ENCODE peak calls at places on chromosome 2, in nine cellular contexts. T, J, B, C, E, O, Y, D and S are unnamed samples.

GRCh38 chr2:201643216-201643651 is at the start of gene TMEM237:
- DNase-seq in T (peak; percentile 23), J (peak; percentile 85), B (peak; percentile 55), C (peak; percentile 63), E (no peak), O (peak; percentile 31), Y (no peak), D (peak; percentile 75), S (no peak)

GRCh38 chr2:3493610-3493997 is 25.7 kb downstream of the ADI1 start:
- DNase-seq in T (no peak), J (peak; percentile 70), B (no peak), C (no peak), E (no peak), O (peak; percentile 69), Y (peak; percentile 52), D (peak; percentile 25), S (no peak)

GRCh38 chr2:164981217-164981990 is 26.1 kb upstream of the SLC38A11 start:
- DNase-seq in T (peak; percentile 11), J (no peak), B (no peak), C (no peak), E (no peak), O (peak; percentile 57), Y (no peak), D (no peak), S (no peak)

GRCh38 chr2:43105586-43106562 is 120.5 kb downstream of the ZFP36L2 start:
- DNase-seq in T (no peak), J (no peak), B (no peak), C (no peak), E (no peak), O (peak; percentile 59), Y (no peak), D (no peak), S (no peak)

GRCh38 chr2:177296047-177296446 is 31.5 kb upstream of the NFE2L2 start:
- DNase-seq in T (peak; percentile 52), J (no peak), B (peak; percentile 57), C (no peak), E (no peak), O (peak; percentile 66), Y (no peak), D (no peak), S (no peak)

GRCh38 chr2:71963295-71963694 is 184.4 kb downstream of the CYP26B1 start:
- DNase-seq in T (no peak), J (no peak), B (no peak), C (no peak), E (no peak), O (peak; percentile 16), Y (no peak), D (no peak), S (no peak)

GRCh38 chr2:201955231-201955630 is 78.4 kb upstream of the FZD7 start:
- DNase-seq in T (no peak), J (no peak), B (no peak), C (no peak), E (no peak), O (no peak), Y (no peak), D (no peak), S (no peak)

GRCh38 chr2:96923810-96924774 is 54.2 kb upstream of the SEMA4C start:
- DNase-seq in T (no peak), J (no peak), B (no peak), C (no peak), E (peak; percentile 55), O (no peak), Y (no peak), D (peak; percentile 75), S (no peak)

GRCh38 chr2:86648696-86649095 is 25.0 kb upstream of the RNF103 start:
- DNase-seq in T (no peak), J (no peak), B (no peak), C (no peak), E (no peak), O (peak; percentile 13), Y (no peak), D (no peak), S (no peak)

GRCh38 chr2:204434660-204435462 is 110.4 kb upstream of the PARD3B start:
- DNase-seq in T (no peak), J (no peak), B (no peak), C (no peak), E (no peak), O (peak; percentile 69), Y (peak; percentile 59), D (no peak), S (peak; percentile 35)

GRCh38 chr2:84427235-84428138 is 31.6 kb downstream of the SUCLG1 start:
- DNase-seq in T (no peak), J (no peak), B (no peak), C (no peak), E (no peak), O (peak; percentile 55), Y (no peak), D (no peak), S (no peak)

GRCh38 chr2:23381084-23381483 is 3.9 kb upstream of the KLHL29 start:
- DNase-seq in T (peak; percentile 62), J (no peak), B (no peak), C (no peak), E (peak; percentile 75), O (peak; percentile 86), Y (peak; percentile 46), D (no peak), S (peak; percentile 50)

GRCh38 chr2:145591109-145591809 is 1071.3 kb upstream of the ZEB2 start:
- DNase-seq in T (no peak), J (no peak), B (no peak), C (no peak), E (no peak), O (no peak), Y (no peak), D (no peak), S (no peak)

GRCh38 chr2:109124982-109125594 is 3.9 kb upstream of the SH3RF3 start:
- DNase-seq in T (no peak), J (no peak), B (no peak), C (no peak), E (peak; percentile 20), O (no peak), Y (no peak), D (peak; percentile 53), S (no peak)

GRCh38 chr2:25808006-25808383 is 70.3 kb downstream of the ASXL2 start:
- DNase-seq in T (no peak), J (no peak), B (no peak), C (no peak), E (no peak), O (peak; percentile 36), Y (no peak), D (no peak), S (peak; percentile 54)

GRCh38 chr2:144707927-144708326 is 188.0 kb upstream of the ZEB2 start:
- DNase-seq in T (no peak), J (no peak), B (no peak), C (no peak), E (no peak), O (peak; percentile 47), Y (no peak), D (no peak), S (no peak)

GRCh38 chr2:127326289-127326945 is 32.5 kb upstream of the ERCC3 start:
- DNase-seq in T (no peak), J (no peak), B (no peak), C (no peak), E (no peak), O (peak; percentile 19), Y (no peak), D (no peak), S (no peak)

GRCh38 chr2:37892436-37893114 is 32.5 kb upstream of the RMDN2 start:
- DNase-seq in T (no peak), J (no peak), B (no peak), C (no peak), E (no peak), O (no peak), Y (no peak), D (no peak), S (no peak)

GRCh38 chr2:160652236-160652635 is 158.6 kb upstream of the RBMS1 start:
- DNase-seq in T (no peak), J (no peak), B (no peak), C (no peak), E (peak; percentile 87), O (peak; percentile 70), Y (no peak), D (peak; percentile 68), S (no peak)

GRCh38 chr2:218369374-218369773 is 12.7 kb upstream of the SLC11A1 start:
- DNase-seq in T (no peak), J (no peak), B (no peak), C (no peak), E (no peak), O (no peak), Y (no peak), D (no peak), S (no peak)

GRCh38 chr2:159094173-159094737 is 125.8 kb downstream of the TANC1 start:
- DNase-seq in T (no peak), J (no peak), B (no peak), C (no peak), E (peak; percentile 22), O (peak; percentile 73), Y (no peak), D (no peak), S (peak; percentile 71)

GRCh38 chr2:54845514-54845913 is 122.1 kb downstream of the EML6 start:
- DNase-seq in T (no peak), J (no peak), B (no peak), C (no peak), E (no peak), O (no peak), Y (peak; percentile 36), D (no peak), S (no peak)

GRCh38 chr2:60710707-60711106 is 45.4 kb upstream of the PAPOLG start:
- DNase-seq in T (no peak), J (peak; percentile 34), B (peak; percentile 10), C (no peak), E (no peak), O (peak; percentile 60), Y (no peak), D (no peak), S (peak; percentile 13)

GRCh38 chr2:37720533-37721218 is 49.2 kb upstream of the CDC42EP3 start:
- DNase-seq in T (peak; percentile 20), J (no peak), B (peak; percentile 0), C (no peak), E (no peak), O (peak; percentile 64), Y (peak; percentile 73), D (no peak), S (peak; percentile 40)

GRCh38 chr2:116804901-116805300 is 1009.6 kb upstream of the DDX18 start:
- DNase-seq in T (no peak), J (no peak), B (no peak), C (no peak), E (no peak), O (no peak), Y (no peak), D (no peak), S (no peak)

GRCh38 chr2:58449286-58450010 is 208.3 kb upstream of the FANCL start:
- DNase-seq in T (peak; percentile 42), J (no peak), B (peak; percentile 18), C (no peak), E (no peak), O (no peak), Y (no peak), D (no peak), S (no peak)

GRCh38 chr2:5250482-5250881 is 441.7 kb upstream of the SOX11 start:
- DNase-seq in T (no peak), J (no peak), B (no peak), C (no peak), E (no peak), O (no peak), Y (no peak), D (no peak), S (no peak)

GRCh38 chr2:46010925-46011490 is 286.2 kb upstream of the EPAS1 start:
- DNase-seq in T (peak; percentile 49), J (no peak), B (peak; percentile 57), C (no peak), E (no peak), O (peak; percentile 78), Y (no peak), D (no peak), S (peak; percentile 37)

GRCh38 chr2:166376488-166376828 is 714 bp upstream of the SCN9A start:
- DNase-seq in T (no peak), J (no peak), B (no peak), C (no peak), E (no peak), O (no peak), Y (no peak), D (no peak), S (no peak)